ENCODE peak calls at places on chromosomes 3 and 15, in five cellular contexts. V is activated effector memory CD4-positive, alpha-beta T cell treated with anti-CD3 and anti-CD28 coated beads, Interleukin-2, amount 50 U/mL, for 16 hours; S is HEK293T; F is fibroblast of mammary gland; Y is stimulated activated CD4-positive, alpha-beta T cell treated with anti-CD3 and anti-CD28 coated beads, Interleukin-12 subunit alpha, Interleukin-12 subunit beta, amount 100 ng/mL, for 4 hours. X is an unnamed sample.

GRCh38 chr3:179037361-179037760 is 34.2 kb downstream of the ZMAT3 start:
- DNase-seq in S (no peak), V (peak; percentile 81), Y (peak; percentile 39), F (peak; percentile 78), X (peak; percentile 56)

GRCh38 chr15:81001180-81002003 is 669 bp downstream of the TLNRD1 start:
- DNase-seq in Y (peak; percentile 54), S (peak; percentile 67), F (peak; percentile 39), V (peak; percentile 84), X (peak; percentile 37)

GRCh38 chr3:138835177-138835757 is 539 bp upstream of the PIK3CB start:
- DNase-seq in F (no peak), Y (no peak), V (no peak), S (no peak), X (no peak)

GRCh38 chr3:22039156-22039555 is 288.1 kb upstream of the ZNF385D start:
- DNase-seq in Y (no peak), F (no peak), S (no peak), V (no peak), X (no peak)

GRCh38 chr15:56794150-56794922 is 61.0 kb upstream of the ZNF280D start:
- DNase-seq in Y (no peak), V (no peak), S (no peak), F (peak; percentile 42), X (no peak)

GRCh38 chr15:43799209-43799944 is 643 bp downstream of the SERINC4 start:
- DNase-seq in Y (no peak), V (no peak), S (no peak), F (no peak), X (no peak)

GRCh38 chr3:171874879-171875278 is 31.7 kb downstream of the TMEM212 start:
- DNase-seq in Y (no peak), F (peak; percentile 21), V (no peak), S (no peak), X (no peak)

GRCh38 chr3:11306815-11307589 is 34.8 kb downstream of the ATG7 start:
- DNase-seq in F (no peak), V (peak; percentile 64), Y (no peak), S (no peak), X (no peak)

GRCh38 chr15:78841307-78841706 is 30.0 kb upstream of the ADAMTS7 start:
- DNase-seq in Y (no peak), S (no peak), F (no peak), V (no peak), X (no peak)

GRCh38 chr3:158792709-158793108 is 9.1 kb upstream of the MFSD1 start:
- DNase-seq in Y (no peak), F (peak; percentile 88), V (no peak), S (no peak), X (no peak)

GRCh38 chr15:60763668-60764067 is 284.7 kb upstream of the ICE2 start:
- DNase-seq in V (no peak), F (no peak), Y (no peak), S (no peak), X (no peak)

GRCh38 chr3:24830230-24831152 is 335.8 kb upstream of the THRB start:
- DNase-seq in F (no peak), V (no peak), S (peak; percentile 10), Y (no peak), X (no peak)

GRCh38 chr15:59746777-59747176 is 57.7 kb upstream of the BNIP2 start:
- DNase-seq in F (no peak), Y (no peak), V (no peak), S (no peak), X (no peak)

GRCh38 chr15:40930430-40931299 is 1.5 kb downstream of the DLL4 start:
- DNase-seq in F (no peak), V (peak; percentile 81), S (peak; percentile 45), Y (peak; percentile 50), X (peak; percentile 68)

GRCh38 chr15:70906842-70907241 is 14.2 kb downstream of the LRRC49 start:
- DNase-seq in S (no peak), Y (no peak), F (peak; percentile 54), V (no peak), X (no peak)

GRCh38 chr3:133574260-133574881 is 885 bp downstream of the CDV3 start:
- DNase-seq in S (peak; percentile 48), V (peak; percentile 90), Y (peak; percentile 64), F (peak; percentile 82), X (no peak)

GRCh38 chr15:82714026-82714425 is 4.4 kb upstream of the AP3B2 start:
- DNase-seq in F (no peak), V (no peak), Y (no peak), S (no peak), X (no peak)

GRCh38 chr3:141393151-141394076 is 25.1 kb downstream of the ZBTB38 start:
- DNase-seq in S (peak; percentile 23), V (no peak), Y (no peak), F (no peak), X (no peak)

GRCh38 chr3:39021029-39021428 is 30.7 kb downstream of the SCN11A start:
- DNase-seq in Y (no peak), S (no peak), V (no peak), F (no peak), X (no peak)

GRCh38 chr15:40829155-40829554 is 647 bp upstream of the PPP1R14D start:
- DNase-seq in S (no peak), V (no peak), F (no peak), Y (no peak), X (no peak)

GRCh38 chr3:72295276-72295973 is 510.5 kb upstream of the PROK2 start:
- DNase-seq in V (no peak), Y (no peak), F (no peak), S (no peak), X (no peak)

GRCh38 chr3:149142647-149143046 is 13.2 kb downstream of the HPS3 start:
- DNase-seq in S (no peak), Y (no peak), V (no peak), F (no peak), X (no peak)

GRCh38 chr15:74788716-74789151 is 6.9 kb downstream of the CSK start:
- DNase-seq in V (peak; percentile 83), S (no peak), F (no peak), Y (no peak), X (no peak)

GRCh38 chr15:78850926-78851600 is 21.6 kb upstream of the MORF4L1 start:
- DNase-seq in Y (no peak), F (no peak), S (no peak), V (no peak), X (no peak)

GRCh38 chr3:129441782-129442181 is 1.8 kb downstream of the IFT122 start:
- DNase-seq in Y (no peak), S (no peak), V (no peak), F (peak; percentile 70), X (no peak)

GRCh38 chr15:43370310-43370974 is 401 bp downstream of the ZSCAN29 start:
- DNase-seq in S (peak; percentile 16), F (peak; percentile 36), V (peak; percentile 62), Y (no peak), X (no peak)

GRCh38 chr3:138771585-138771984 is 63.1 kb downstream of the PIK3CB start:
- DNase-seq in S (no peak), V (no peak), F (no peak), Y (no peak), X (no peak)

GRCh38 chr15:55518641-55519040 is 10.6 kb upstream of the DNAAF4 start:
- DNase-seq in F (no peak), S (no peak), Y (no peak), V (no peak), X (no peak)

GRCh38 chr3:178714971-178715832 is 179.0 kb downstream of the KCNMB2 start:
- DNase-seq in V (no peak), S (no peak), Y (no peak), F (no peak), X (no peak)

GRCh38 chr3:70556056-70556455 is 243.6 kb upstream of the MDFIC2 start:
- DNase-seq in Y (no peak), S (no peak), V (no peak), F (no peak), X (no peak)

GRCh38 chr15:41079717-41080116 is 36.4 kb downstream of the INO80 start:
- DNase-seq in V (no peak), F (no peak), S (no peak), Y (no peak), X (no peak)

GRCh38 chr3:74410276-74410941 is 204.1 kb downstream of the CNTN3 start:
- DNase-seq in S (no peak), F (no peak), V (no peak), Y (no peak), X (no peak)